ENCODE peak calls at places on chromosomes 7 and 10, in four cellular contexts. One of them, this sample, is unnamed.

GRCh38 chr10:13528875-13529713 is at the start of gene BEND7:
- DNase-seq in hippocampal formation: no peak
- DNase-seq in posterior cingulate gyrus: no peak
- DNase-seq in endothelial cell: peak
- DNase-seq in this sample: no peak

GRCh38 chr10:74808501-74808900 is 17.9 kb upstream of the KAT6B start:
- DNase-seq in hippocampal formation: no peak
- DNase-seq in posterior cingulate gyrus: no peak
- DNase-seq in endothelial cell: no peak
- DNase-seq in this sample: no peak

GRCh38 chr10:60397792-60398191 is 8.1 kb upstream of the ANK3 start:
- DNase-seq in hippocampal formation: no peak
- DNase-seq in posterior cingulate gyrus: no peak
- DNase-seq in endothelial cell: no peak
- DNase-seq in this sample: no peak

GRCh38 chr7:74343281-74344127 is 54.3 kb downstream of the CLIP2 start:
- DNase-seq in hippocampal formation: no peak
- DNase-seq in posterior cingulate gyrus: no peak
- DNase-seq in endothelial cell: no peak
- DNase-seq in this sample: no peak

GRCh38 chr7:30238721-30239441 is 45.5 kb upstream of the ZNRF2 start:
- DNase-seq in hippocampal formation: no peak
- DNase-seq in posterior cingulate gyrus: no peak
- DNase-seq in endothelial cell: no peak
- DNase-seq in this sample: no peak

GRCh38 chr10:121886997-121887622 is 40.7 kb downstream of the ATE1 start:
- DNase-seq in hippocampal formation: peak
- DNase-seq in posterior cingulate gyrus: peak
- DNase-seq in endothelial cell: peak
- DNase-seq in this sample: peak

GRCh38 chr7:15489383-15489782 is 72.4 kb downstream of the AGMO start:
- DNase-seq in hippocampal formation: no peak
- DNase-seq in posterior cingulate gyrus: no peak
- DNase-seq in endothelial cell: no peak
- DNase-seq in this sample: no peak

GRCh38 chr10:122558452-122558851 is 2.1 kb upstream of the DMBT1 start:
- DNase-seq in hippocampal formation: no peak
- DNase-seq in posterior cingulate gyrus: no peak
- DNase-seq in endothelial cell: no peak
- DNase-seq in this sample: no peak

GRCh38 chr7:27516415-27516814 is 146.3 kb downstream of the HIBADH start:
- DNase-seq in hippocampal formation: no peak
- DNase-seq in posterior cingulate gyrus: no peak
- DNase-seq in endothelial cell: no peak
- DNase-seq in this sample: no peak

GRCh38 chr10:73182568-73182967 is 14.6 kb downstream of the FAM149B1 start:
- DNase-seq in hippocampal formation: no peak
- DNase-seq in posterior cingulate gyrus: no peak
- DNase-seq in endothelial cell: no peak
- DNase-seq in this sample: no peak

GRCh38 chr7:47383064-47383463 is 198.8 kb downstream of the TNS3 start:
- DNase-seq in hippocampal formation: no peak
- DNase-seq in posterior cingulate gyrus: no peak
- DNase-seq in endothelial cell: no peak
- DNase-seq in this sample: no peak

GRCh38 chr7:86025807-86026206 is 617.9 kb upstream of the GRM3 start:
- DNase-seq in hippocampal formation: no peak
- DNase-seq in posterior cingulate gyrus: no peak
- DNase-seq in endothelial cell: no peak
- DNase-seq in this sample: no peak

GRCh38 chr10:50325449-50326188 is 74.3 kb upstream of the ASAH2 start:
- DNase-seq in hippocampal formation: no peak
- DNase-seq in posterior cingulate gyrus: no peak
- DNase-seq in endothelial cell: no peak
- DNase-seq in this sample: no peak

GRCh38 chr10:12921163-12921562 is 80.3 kb downstream of the CCDC3 start:
- DNase-seq in hippocampal formation: no peak
- DNase-seq in posterior cingulate gyrus: no peak
- DNase-seq in endothelial cell: no peak
- DNase-seq in this sample: no peak

GRCh38 chr10:132240581-132240980 is 53.8 kb downstream of the DPYSL4 start:
- DNase-seq in hippocampal formation: no peak
- DNase-seq in posterior cingulate gyrus: no peak
- DNase-seq in endothelial cell: no peak
- DNase-seq in this sample: no peak

GRCh38 chr7:145692237-145692950 is 424.2 kb upstream of the CNTNAP2 start:
- DNase-seq in hippocampal formation: no peak
- DNase-seq in posterior cingulate gyrus: no peak
- DNase-seq in endothelial cell: no peak
- DNase-seq in this sample: no peak

GRCh38 chr7:44959433-44959951 is 19.3 kb downstream of the MYO1G start:
- DNase-seq in hippocampal formation: no peak
- DNase-seq in posterior cingulate gyrus: no peak
- DNase-seq in endothelial cell: no peak
- DNase-seq in this sample: no peak

GRCh38 chr7:74027683-74028320 is at the start of gene ELN:
- DNase-seq in hippocampal formation: peak
- DNase-seq in posterior cingulate gyrus: peak
- DNase-seq in endothelial cell: no peak
- DNase-seq in this sample: peak

GRCh38 chr10:46558141-46558410 is 1.6 kb upstream of the GPRIN2 start:
- DNase-seq in hippocampal formation: no peak
- DNase-seq in posterior cingulate gyrus: no peak
- DNase-seq in endothelial cell: no peak
- DNase-seq in this sample: no peak

GRCh38 chr7:156220078-156220605 is 407.9 kb upstream of the SHH start:
- DNase-seq in hippocampal formation: no peak
- DNase-seq in posterior cingulate gyrus: no peak
- DNase-seq in endothelial cell: no peak
- DNase-seq in this sample: no peak

GRCh38 chr10:33258951-33259350 is 75.5 kb downstream of the NRP1 start:
- DNase-seq in hippocampal formation: no peak
- DNase-seq in posterior cingulate gyrus: no peak
- DNase-seq in endothelial cell: no peak
- DNase-seq in this sample: no peak

GRCh38 chr7:44449531-44449930 is 40.9 kb downstream of the NUDCD3 start:
- DNase-seq in hippocampal formation: no peak
- DNase-seq in posterior cingulate gyrus: no peak
- DNase-seq in endothelial cell: no peak
- DNase-seq in this sample: no peak

GRCh38 chr7:133452611-133453010 is 199.7 kb downstream of the EXOC4 start:
- DNase-seq in hippocampal formation: no peak
- DNase-seq in posterior cingulate gyrus: no peak
- DNase-seq in endothelial cell: no peak
- DNase-seq in this sample: no peak

GRCh38 chr7:45082831-45083331 is 5.9 kb downstream of the NACAD start:
- DNase-seq in hippocampal formation: no peak
- DNase-seq in posterior cingulate gyrus: no peak
- DNase-seq in endothelial cell: no peak
- DNase-seq in this sample: no peak

GRCh38 chr7:19113001-19113349 is 4.5 kb downstream of the TWIST1 start:
- DNase-seq in hippocampal formation: no peak
- DNase-seq in posterior cingulate gyrus: no peak
- DNase-seq in endothelial cell: no peak
- DNase-seq in this sample: no peak

GRCh38 chr7:155729847-155730246 is 82.4 kb downstream of the SHH start:
- DNase-seq in hippocampal formation: no peak
- DNase-seq in posterior cingulate gyrus: no peak
- DNase-seq in endothelial cell: no peak
- DNase-seq in this sample: no peak

GRCh38 chr10:20737107-20737506 is 160.0 kb downstream of the NEBL start:
- DNase-seq in hippocampal formation: no peak
- DNase-seq in posterior cingulate gyrus: no peak
- DNase-seq in endothelial cell: no peak
- DNase-seq in this sample: no peak

This sample was measured in globus pallidus.